ENCODE peak calls at places on chromosome 2, in ten cellular contexts. B is endodermal cell; S is BE2C; P is CD8-positive, alpha-beta memory T cell; I is mammary epithelial cell; L is fibroblast of lung; U is right cardiac atrium; V is IMR-90; M is GM23248; D is psoas muscle. Q is an unnamed sample.

GRCh38 chr2:64295326-64296149 is 151.3 kb upstream of the PELI1 start:
- DNase-seq in D (no peak), P (no peak), M (no peak), I (no peak), L (no peak), U (no peak), V (no peak), S (no peak), B (no peak), Q (no peak)

GRCh38 chr2:150624001-150624401 is 136.5 kb upstream of the RND3 start:
- DNase-seq in L (peak; percentile 58), U (no peak), S (peak; percentile 3), B (no peak), V (no peak), D (no peak), P (no peak), I (no peak), M (no peak), Q (peak; percentile 70)

GRCh38 chr2:102337012-102337411 is 18.6 kb upstream of the IL18R1 start:
- DNase-seq in L (no peak), S (no peak), B (no peak), M (peak; percentile 78), P (no peak), I (no peak), D (no peak), V (no peak), U (no peak), Q (no peak)

GRCh38 chr2:108377815-108378630 is at the start of gene SULT1C4:
- DNase-seq in B (peak; percentile 72), I (no peak), S (peak; percentile 19), L (peak; percentile 34), D (peak; percentile 62), V (peak; percentile 66), M (no peak), P (no peak), U (peak; percentile 86), Q (no peak)

GRCh38 chr2:98573426-98573825 is 34.9 kb downstream of the COA5 start:
- DNase-seq in I (no peak), D (peak; percentile 22), S (no peak), B (no peak), U (no peak), L (no peak), P (no peak), V (no peak), M (no peak), Q (no peak)

GRCh38 chr2:205885492-205886099 is 200.4 kb downstream of the INO80D start:
- DNase-seq in I (peak; percentile 65), L (peak; percentile 64), P (peak; percentile 10), V (peak; percentile 72), M (peak; percentile 85), U (peak; percentile 94), B (peak; percentile 98), D (peak; percentile 91), S (peak; percentile 74), Q (peak; percentile 44)

GRCh38 chr2:32423536-32423935 is 66.7 kb downstream of the BIRC6 start:
- DNase-seq in S (peak; percentile 29), D (no peak), P (no peak), B (no peak), M (no peak), L (peak; percentile 53), V (no peak), I (no peak), U (no peak), Q (no peak)

GRCh38 chr2:234335676-234336228 is 161.1 kb downstream of the ARL4C start:
- DNase-seq in M (peak; percentile 93), D (peak; percentile 86), S (peak; percentile 77), B (peak; percentile 59), V (peak; percentile 72), I (peak; percentile 84), U (peak; percentile 90), P (peak; percentile 64), L (peak; percentile 75), Q (peak; percentile 66)

GRCh38 chr2:222322241-222322640 is 23.4 kb upstream of the PAX3 start:
- DNase-seq in S (no peak), I (no peak), D (no peak), L (no peak), M (no peak), U (no peak), V (no peak), B (no peak), P (no peak), Q (no peak)

GRCh38 chr2:201996681-201997254 is 36.9 kb upstream of the FZD7 start:
- DNase-seq in U (no peak), V (no peak), P (no peak), S (peak; percentile 30), I (peak; percentile 85), L (no peak), M (no peak), B (no peak), D (no peak), Q (no peak)

DNA sequence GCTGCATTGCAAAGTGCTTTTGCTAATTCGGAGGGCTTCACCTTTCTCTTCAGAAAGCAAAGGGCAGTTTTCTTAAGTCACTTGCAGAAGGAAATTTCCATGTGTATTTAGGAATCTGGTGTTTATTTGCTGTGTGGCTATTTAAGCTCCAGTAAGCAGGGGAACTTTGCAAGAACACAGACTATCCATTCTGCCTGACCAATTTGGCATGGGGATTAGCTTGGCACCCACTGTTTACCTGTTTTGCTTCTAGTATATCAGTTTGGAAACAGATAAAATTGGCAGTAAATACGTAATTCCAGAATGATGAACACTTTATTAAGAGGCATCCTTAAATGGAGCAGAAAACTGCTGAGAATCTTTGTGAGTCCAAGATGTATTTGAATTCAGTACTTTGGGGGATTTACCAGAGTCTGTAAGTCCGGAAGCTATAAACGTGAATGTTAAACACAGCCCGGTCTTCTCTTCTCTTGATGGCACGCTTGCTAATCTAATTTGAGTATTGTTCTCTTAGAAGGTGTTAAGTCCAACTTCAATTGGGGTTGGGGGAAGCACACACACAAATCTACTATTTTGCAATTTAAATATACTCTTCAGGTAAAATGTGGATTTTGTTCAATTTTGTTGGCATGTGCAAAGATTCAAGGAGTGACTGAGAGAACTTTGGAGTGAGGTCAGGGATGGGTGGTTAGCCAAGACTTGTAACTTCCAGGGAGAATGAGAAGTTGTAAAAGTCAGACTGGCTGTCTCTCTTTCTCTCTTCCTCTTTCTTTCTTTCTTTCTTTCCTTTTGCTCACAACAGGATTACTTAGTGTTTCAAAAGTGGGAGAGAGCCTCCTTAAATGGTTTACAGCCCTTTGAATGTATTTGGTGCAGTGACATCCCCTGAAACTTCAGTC is 705 bp downstream of the ACKR3 start:
- DNase-seq in M (peak; percentile 41), L (no peak), D (no peak), V (no peak), U (no peak), P (no peak), B (peak; percentile 16), I (peak; percentile 8), S (no peak), Q (no peak)
- H3K4me3 ChIP-seq in M (peak overlapping the region; percentile 61), L (no peak overlapping the region), D (peak overlapping the region; percentile 65), V (no peak overlapping the region), U (peak overlapping the region; percentile 79), P (no peak overlapping the region), B (peak overlapping the region; percentile 93), I (peak overlapping the region; percentile 44), S (no peak overlapping the region), Q (no peak overlapping the region)

GRCh38 chr2:134254836-134255235 is 964 bp downstream of the MGAT5 start:
- DNase-seq in D (no peak), V (no peak), B (no peak), P (no peak), S (no peak), M (no peak), U (no peak), L (no peak), I (no peak), Q (no peak)
- H3K4me1 ChIP-seq in D (peaks cover 3% of the 10 kb centered on the region), V (peaks cover 25% of the 10 kb centered on the region), B (no peaks in the 10 kb centered on the region), P (peaks cover 78% of the 10 kb centered on the region), S (no peaks in the 10 kb centered on the region), M (no peaks in the 10 kb centered on the region), U (peaks cover 32% of the 10 kb centered on the region), L (peaks cover 16% of the 10 kb centered on the region), I (peaks cover 10% of the 10 kb centered on the region), Q (peaks cover 42% of the 10 kb centered on the region)

GRCh38 chr2:120442923-120443571 is 97.1 kb downstream of the INHBB start:
- DNase-seq in L (no peak), P (peak; percentile 14), U (no peak), V (no peak), M (peak; percentile 6), D (no peak), B (peak; percentile 98), S (no peak), I (no peak), Q (no peak)

GRCh38 chr2:120441351-120441700 is 95.4 kb downstream of the INHBB start:
- DNase-seq in V (no peak), U (no peak), P (no peak), L (no peak), I (no peak), D (no peak), S (no peak), B (no peak), M (no peak), Q (no peak)

GRCh38 chr2:120440521-120441350 is 94.8 kb downstream of the INHBB start:
- DNase-seq in B (no peak), I (no peak), M (no peak), P (no peak), L (no peak), V (no peak), U (no peak), S (no peak), D (no peak), Q (no peak)

GRCh38 chr2:120442541-120442922 is 96.6 kb downstream of the INHBB start:
- DNase-seq in U (no peak), S (no peak), D (no peak), I (no peak), B (no peak), M (no peak), L (no peak), V (no peak), P (no peak), Q (no peak)

GRCh38 chr2:120441744-120442471 is 96.0 kb downstream of the INHBB start:
- DNase-seq in M (peak; percentile 68), P (no peak), I (peak; percentile 48), V (peak; percentile 13), B (peak; percentile 87), D (no peak), S (no peak), L (peak; percentile 48), U (peak; percentile 83), Q (no peak)
- H3K4me3 ChIP-seq in M (peak overlapping the region; percentile 57), P (no peak overlapping the region), I (peak overlapping the region; percentile 16), V (no peak overlapping the region), B (peak overlapping the region; percentile 81), D (peak overlapping the region; percentile 59), S (no peak overlapping the region), L (no peak overlapping the region), U (peak overlapping the region; percentile 40), Q (no peak overlapping the region)

GRCh38 chr2:55054076-55054475 is 3.8 kb upstream of the RTN4 start:
- DNase-seq in B (no peak), S (no peak), V (no peak), P (no peak), L (no peak), I (no peak), M (no peak), U (no peak), D (no peak), Q (no peak)
- H3K4me1 ChIP-seq in B (no peaks in the 10 kb centered on the region), S (no peaks in the 10 kb centered on the region), V (peaks cover 2% of the 10 kb centered on the region), P (peaks cover 39% of the 10 kb centered on the region), L (no peaks in the 10 kb centered on the region), I (peaks cover 3% of the 10 kb centered on the region), M (peaks cover 17% of the 10 kb centered on the region), U (no peaks in the 10 kb centered on the region), D (peaks cover 11% of the 10 kb centered on the region), Q (peaks cover 36% of the 10 kb centered on the region)

DNA sequence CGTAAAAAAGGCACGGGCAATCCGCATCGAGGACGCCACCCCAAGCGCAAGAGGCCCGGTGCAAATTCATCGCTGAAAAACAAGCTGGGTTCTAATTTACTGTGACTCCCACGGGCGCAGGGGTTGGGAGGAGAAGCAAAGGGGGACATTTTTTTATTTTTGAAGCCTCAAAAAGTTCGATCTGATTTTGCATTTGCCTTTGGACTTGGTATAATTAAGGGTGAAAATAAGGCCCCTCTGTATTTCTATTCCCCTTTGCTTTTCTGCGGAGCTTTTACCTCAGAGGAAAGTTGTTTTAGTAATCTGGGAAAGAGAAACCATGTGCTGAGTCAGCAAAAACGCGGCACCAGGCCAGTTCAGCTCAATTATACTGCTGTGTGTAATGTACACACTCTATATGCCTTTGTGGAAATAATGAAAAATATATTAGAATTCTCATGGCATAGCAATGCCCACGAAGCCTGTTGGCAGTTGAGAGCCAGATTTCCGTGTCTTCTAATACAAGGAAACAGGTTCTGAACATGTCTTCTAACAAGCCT is 161.8 kb upstream of the SIX2 start:
- DNase-seq in D (no peak), P (no peak), L (no peak), I (no peak), V (no peak), S (no peak), B (no peak), M (no peak), U (no peak), Q (no peak)
- H3K4me3 ChIP-seq in D (no peak overlapping the region), P (no peak overlapping the region), L (no peak overlapping the region), I (no peak overlapping the region), V (no peak overlapping the region), S (no peak overlapping the region), B (peak overlapping the region; percentile 72), M (no peak overlapping the region), U (no peak overlapping the region), Q (no peak overlapping the region)